ENCODE peak calls at places on chromosomes 5 and 9, in nine cellular contexts. C, A, T, L, V, F, Y, X and U are unnamed samples.

GRCh38 chr5:111584651-111585050 is 72.3 kb upstream of the STARD4 start:
- DNase-seq in X (peak), A (no peak), F (no peak), C (peak), T (peak), V (peak), L (peak), Y (no peak), U (no peak)

GRCh38 chr5:143406408-143406807 is 2.9 kb upstream of the NR3C1 start:
- DNase-seq in L (no peak), X (no peak), C (no peak), V (no peak), T (no peak), F (no peak), A (no peak), Y (no peak), U (no peak)

GRCh38 chr9:117409321-117409720 is 5.5 kb downstream of the ASTN2 start:
- DNase-seq in X (no peak), C (no peak), L (no peak), F (no peak), V (no peak), T (no peak), A (no peak), Y (no peak), U (no peak)

GRCh38 chr9:89815061-89815902 is 210.5 kb downstream of the GADD45G start:
- DNase-seq in Y (no peak), L (no peak), C (no peak), A (no peak), F (no peak), X (no peak), T (peak), V (no peak), U (no peak)

GRCh38 chr9:74760031-74760700 is 127.6 kb downstream of the TRPM6 start:
- DNase-seq in A (no peak), C (no peak), X (peak), V (peak), Y (no peak), L (peak), F (no peak), T (no peak), U (no peak)

GRCh38 chr5:68333649-68334549 is 118.3 kb downstream of the PIK3R1 start:
- DNase-seq in Y (no peak), T (no peak), L (peak), V (peak), C (peak), A (no peak), F (no peak), X (peak), U (no peak)

GRCh38 chr9:95511952-95512750 is 4.6 kb downstream of the PTCH1 start:
- DNase-seq in T (no peak), A (no peak), F (no peak), X (no peak), C (no peak), L (peak), Y (no peak), V (no peak), U (no peak)

GRCh38 chr9:125536184-125537152 is 170.5 kb downstream of the MAPKAP1 start:
- DNase-seq in L (peak), X (peak), A (no peak), V (no peak), T (no peak), F (no peak), C (no peak), Y (no peak), U (peak)

GRCh38 chr5:143403357-143403606 is 204 bp downstream of the NR3C1 start:
- DNase-seq in X (no peak), C (no peak), Y (no peak), L (no peak), F (no peak), T (no peak), A (no peak), V (no peak), U (no peak)

GRCh38 chr9:125262217-125262991 is 778 bp downstream of the GAPVD1 start:
- DNase-seq in F (no peak), C (no peak), Y (no peak), A (no peak), V (no peak), X (no peak), T (no peak), L (no peak), U (no peak)

GRCh38 chr9:135330307-135330631 is 149.3 kb upstream of the PPP1R26 start:
- DNase-seq in Y (no peak), V (no peak), X (no peak), C (no peak), L (no peak), A (no peak), T (no peak), F (no peak), U (no peak)

GRCh38 chr5:81965510-81965909 is 6.3 kb upstream of the ATG10 start:
- DNase-seq in Y (no peak), C (no peak), A (no peak), V (no peak), T (no peak), X (peak), F (no peak), L (no peak), U (no peak)

GRCh38 chr9:35840901-35841900 is 12.2 kb downstream of the TMEM8B start:
- DNase-seq in T (no peak), X (no peak), A (no peak), F (no peak), Y (peak), V (no peak), L (no peak), C (no peak), U (no peak)

GRCh38 chr5:43075319-43076293 is 35.5 kb upstream of the ANXA2R start:
- DNase-seq in A (no peak), V (no peak), Y (no peak), C (no peak), L (no peak), X (no peak), T (no peak), F (no peak), U (no peak)

GRCh38 chr5:81755320-81755719 is 4.4 kb upstream of the SSBP2 start:
- DNase-seq in L (peak), T (no peak), V (peak), Y (peak), A (no peak), X (peak), F (no peak), C (peak), U (no peak)

GRCh38 chr5:132498152-132498551 is 7.6 kb upstream of the IRF1 start:
- DNase-seq in C (peak), T (no peak), F (no peak), A (no peak), Y (peak), V (peak), X (peak), L (peak), U (no peak)

GRCh38 chr5:78765756-78766411 is 117.3 kb upstream of the LHFPL2 start:
- DNase-seq in V (no peak), Y (no peak), A (no peak), L (no peak), T (no peak), F (no peak), C (no peak), X (no peak), U (no peak)

GRCh38 chr9:25917593-25918426 is 239.6 kb upstream of the TUSC1 start:
- DNase-seq in V (no peak), Y (no peak), T (no peak), L (no peak), X (peak), A (no peak), C (no peak), F (no peak), U (no peak)

GRCh38 chr9:133089271-133089671 is 27.5 kb downstream of the CEL start:
- DNase-seq in T (no peak), C (no peak), F (no peak), X (no peak), Y (no peak), A (no peak), V (no peak), L (no peak), U (no peak)

GRCh38 chr9:124267271-124267807 is 9.6 kb downstream of the NEK6 start:
- DNase-seq in Y (no peak), L (peak), F (no peak), X (peak), C (peak), A (no peak), T (no peak), V (peak), U (no peak)